ENCODE peak calls at places on chromosomes 13 and 19, in four cellular contexts. One of them, this sample, is unnamed.

GRCh38 chr19:32373614-32374295 is 28.3 kb downstream of the ZNF507 start:
- DNase-seq in naive thymus-derived CD4-positive, alpha-beta T cell: no peak
- DNase-seq in CD4-positive, alpha-beta memory T cell: no peak
- DNase-seq in tibial artery: peak; percentile 32
- DNase-seq in this sample: no peak

GRCh38 chr13:77391475-77391874 is 64.6 kb upstream of the MYCBP2 start:
- DNase-seq in naive thymus-derived CD4-positive, alpha-beta T cell: no peak
- DNase-seq in CD4-positive, alpha-beta memory T cell: no peak
- DNase-seq in tibial artery: no peak
- DNase-seq in this sample: no peak

GRCh38 chr19:14428882-14429416 is 4.2 kb upstream of the PKN1 start:
- DNase-seq in naive thymus-derived CD4-positive, alpha-beta T cell: no peak
- DNase-seq in CD4-positive, alpha-beta memory T cell: no peak
- DNase-seq in tibial artery: peak; percentile 13
- DNase-seq in this sample: no peak

GRCh38 chr19:47891622-47891922 is 5.5 kb upstream of the SULT2A1 start:
- DNase-seq in naive thymus-derived CD4-positive, alpha-beta T cell: no peak
- DNase-seq in CD4-positive, alpha-beta memory T cell: no peak
- DNase-seq in tibial artery: no peak
- DNase-seq in this sample: no peak

GRCh38 chr13:35744566-35745203 is 268.2 kb upstream of the MAB21L1 start:
- DNase-seq in naive thymus-derived CD4-positive, alpha-beta T cell: no peak
- DNase-seq in CD4-positive, alpha-beta memory T cell: no peak
- DNase-seq in tibial artery: no peak
- DNase-seq in this sample: no peak

GRCh38 chr13:34591801-34592454 is 350.1 kb upstream of the NBEA start:
- DNase-seq in naive thymus-derived CD4-positive, alpha-beta T cell: no peak
- DNase-seq in CD4-positive, alpha-beta memory T cell: no peak
- DNase-seq in tibial artery: peak; percentile 51
- DNase-seq in this sample: no peak

GRCh38 chr13:110300090-110300815 is 6.7 kb downstream of the COL4A1 start:
- DNase-seq in naive thymus-derived CD4-positive, alpha-beta T cell: no peak
- DNase-seq in CD4-positive, alpha-beta memory T cell: no peak
- DNase-seq in tibial artery: no peak
- DNase-seq in this sample: no peak

GRCh38 chr19:1570836-1571235 is 2.7 kb upstream of the MEX3D start:
- DNase-seq in naive thymus-derived CD4-positive, alpha-beta T cell: no peak
- DNase-seq in CD4-positive, alpha-beta memory T cell: no peak
- DNase-seq in tibial artery: no peak
- DNase-seq in this sample: no peak

GRCh38 chr19:46717034-46717715 is at the start of gene PRKD2:
- DNase-seq in naive thymus-derived CD4-positive, alpha-beta T cell: peak; percentile 68
- DNase-seq in CD4-positive, alpha-beta memory T cell: peak; percentile 78
- DNase-seq in tibial artery: peak; percentile 85
- DNase-seq in this sample: peak; percentile 85

GRCh38 chr19:16821081-16821480 is 8.1 kb upstream of the SIN3B start:
- DNase-seq in naive thymus-derived CD4-positive, alpha-beta T cell: no peak
- DNase-seq in CD4-positive, alpha-beta memory T cell: no peak
- DNase-seq in tibial artery: no peak
- DNase-seq in this sample: no peak

DNA sequence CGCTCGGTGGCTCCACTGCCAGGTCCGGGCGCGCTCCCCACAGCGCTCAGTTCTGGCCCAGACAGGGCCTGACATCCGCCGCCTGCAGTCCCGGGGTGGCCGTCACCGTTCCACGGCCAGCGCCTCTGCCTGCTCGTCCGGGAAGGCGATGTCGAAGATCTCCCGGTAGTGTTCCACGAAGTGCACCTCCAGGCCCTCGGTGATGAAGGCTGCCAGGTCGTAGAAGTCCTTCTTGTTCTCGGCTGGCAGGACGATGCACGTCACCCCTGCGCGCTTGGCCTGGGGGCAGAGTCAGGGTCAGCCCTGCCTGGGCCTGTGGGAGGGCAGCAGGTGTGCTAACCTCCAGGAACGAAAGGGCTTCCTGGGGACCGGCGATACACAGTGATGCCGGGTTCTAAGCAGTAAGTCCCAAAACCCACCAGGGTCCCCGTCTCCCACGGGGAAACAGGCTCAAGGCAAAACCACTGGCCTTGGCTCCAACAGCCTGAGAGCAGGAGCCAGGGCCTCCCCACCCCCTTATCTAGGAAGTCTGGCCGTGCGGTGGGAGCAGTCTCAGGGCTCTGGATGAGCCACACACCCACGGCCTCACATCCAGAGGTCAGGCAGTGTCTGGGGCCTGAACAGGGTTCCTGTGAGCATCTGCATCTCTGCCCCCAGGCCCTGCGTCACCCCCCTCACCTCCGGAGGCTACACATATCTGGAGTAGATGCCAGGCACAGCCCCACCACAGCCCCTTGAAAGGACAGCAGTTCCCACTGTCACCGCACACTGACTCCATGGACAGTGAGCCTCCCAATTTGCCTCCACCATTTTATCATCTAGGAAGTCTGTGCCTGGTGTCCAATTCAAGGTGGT is 2.1 kb downstream of the RPL36 start:
- DNase-seq in naive thymus-derived CD4-positive, alpha-beta T cell: no peak
- DNase-seq in CD4-positive, alpha-beta memory T cell: no peak
- DNase-seq in tibial artery: no peak
- DNase-seq in this sample: peak; percentile 32
- H3K4me3 ChIP-seq in naive thymus-derived CD4-positive, alpha-beta T cell: no peak overlapping the region
- H3K4me3 ChIP-seq in CD4-positive, alpha-beta memory T cell: no peak overlapping the region
- H3K4me3 ChIP-seq in tibial artery: peak overlapping the region; percentile 58
- H3K4me3 ChIP-seq in this sample: peak overlapping the region; percentile 88

DNA sequence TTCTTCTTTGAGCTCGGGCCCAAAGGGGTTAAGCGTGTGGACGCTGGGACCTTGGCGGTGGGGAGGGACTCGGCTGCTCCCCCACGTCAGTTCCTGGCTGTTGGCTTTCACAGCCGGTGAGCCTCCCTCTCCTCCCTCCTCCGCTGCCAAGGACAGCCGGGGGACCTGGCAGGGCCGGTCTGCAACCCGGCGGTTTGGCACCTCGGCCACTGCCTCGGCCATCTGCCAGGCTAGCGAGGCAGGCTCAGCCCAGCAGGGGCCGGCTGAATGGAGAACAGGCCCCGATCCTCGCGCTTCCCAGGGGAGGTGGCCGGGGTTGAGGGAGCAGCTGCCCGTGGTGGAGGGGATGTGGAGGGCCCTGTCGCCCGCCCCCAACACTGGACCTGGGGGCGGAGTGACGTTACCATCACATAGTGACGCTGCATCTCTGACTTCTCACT is 5.0 kb downstream of the TLE5 start:
- DNase-seq in naive thymus-derived CD4-positive, alpha-beta T cell: no peak
- DNase-seq in CD4-positive, alpha-beta memory T cell: no peak
- DNase-seq in tibial artery: peak; percentile 83
- DNase-seq in this sample: no peak
- H3K4me3 ChIP-seq in naive thymus-derived CD4-positive, alpha-beta T cell: no peak overlapping the region
- H3K4me3 ChIP-seq in CD4-positive, alpha-beta memory T cell: no peak overlapping the region
- H3K4me3 ChIP-seq in tibial artery: no peak overlapping the region
- H3K4me3 ChIP-seq in this sample: no peak overlapping the region

DNA sequence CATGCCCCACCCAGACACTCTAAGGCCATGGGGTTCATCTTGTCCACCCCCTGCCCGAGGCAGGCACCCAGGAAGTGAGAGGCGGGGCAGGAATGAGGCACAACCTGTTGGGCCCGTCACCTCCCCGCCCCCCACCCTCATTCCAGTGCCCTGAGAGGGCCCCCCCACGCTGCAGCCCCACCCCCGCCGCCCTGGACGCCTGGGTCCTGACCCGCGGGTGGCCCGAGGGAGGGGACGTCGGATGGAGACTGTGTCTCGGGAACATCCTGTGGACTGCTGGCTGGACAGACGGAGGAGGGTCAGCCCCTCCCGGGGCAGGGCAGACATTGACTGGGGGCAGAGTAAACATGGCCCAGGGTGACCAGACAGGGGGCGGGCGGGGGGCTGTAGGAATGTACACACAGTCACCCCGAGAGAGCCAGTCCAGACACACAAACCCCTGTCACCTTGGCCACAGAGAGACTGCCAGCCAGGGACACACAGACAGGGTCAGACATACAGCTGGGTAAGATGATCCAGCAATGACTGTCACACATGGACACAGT is 7.4 kb upstream of the JUNB start:
- DNase-seq in naive thymus-derived CD4-positive, alpha-beta T cell: no peak
- DNase-seq in CD4-positive, alpha-beta memory T cell: no peak
- DNase-seq in tibial artery: no peak
- DNase-seq in this sample: no peak
- H3K4me3 ChIP-seq in naive thymus-derived CD4-positive, alpha-beta T cell: no peak overlapping the region
- H3K4me3 ChIP-seq in CD4-positive, alpha-beta memory T cell: no peak overlapping the region
- H3K4me3 ChIP-seq in tibial artery: no peak overlapping the region
- H3K4me3 ChIP-seq in this sample: peak overlapping the region; percentile 62

GRCh38 chr13:24539500-24540165 is 27.1 kb upstream of the PARP4 start:
- DNase-seq in naive thymus-derived CD4-positive, alpha-beta T cell: no peak
- DNase-seq in CD4-positive, alpha-beta memory T cell: no peak
- DNase-seq in tibial artery: no peak
- DNase-seq in this sample: no peak

GRCh38 chr13:24540236-24541126 is 27.9 kb upstream of the PARP4 start:
- DNase-seq in naive thymus-derived CD4-positive, alpha-beta T cell: no peak
- DNase-seq in CD4-positive, alpha-beta memory T cell: no peak
- DNase-seq in tibial artery: no peak
- DNase-seq in this sample: no peak

GRCh38 chr13:24541127-24541475 is 28.5 kb upstream of the PARP4 start:
- DNase-seq in naive thymus-derived CD4-positive, alpha-beta T cell: no peak
- DNase-seq in CD4-positive, alpha-beta memory T cell: no peak
- DNase-seq in tibial artery: no peak
- DNase-seq in this sample: no peak
- H3K4me3 ChIP-seq in naive thymus-derived CD4-positive, alpha-beta T cell: peak overlapping the region; percentile 35
- H3K4me3 ChIP-seq in CD4-positive, alpha-beta memory T cell: peak overlapping the region; percentile 40
- H3K4me3 ChIP-seq in tibial artery: no peak overlapping the region
- H3K4me3 ChIP-seq in this sample: no peak overlapping the region

GRCh38 chr19:29528946-29529645 is 3.3 kb downstream of the VSTM2B start:
- DNase-seq in naive thymus-derived CD4-positive, alpha-beta T cell: no peak
- DNase-seq in CD4-positive, alpha-beta memory T cell: no peak
- DNase-seq in tibial artery: no peak
- DNase-seq in this sample: no peak
- H3K4me3 ChIP-seq in naive thymus-derived CD4-positive, alpha-beta T cell: no peak overlapping the region
- H3K4me3 ChIP-seq in CD4-positive, alpha-beta memory T cell: no peak overlapping the region
- H3K4me3 ChIP-seq in tibial artery: no peak overlapping the region
- H3K4me3 ChIP-seq in this sample: no peak overlapping the region

This sample was measured in OCI-LY7.